ENCODE peak calls at places on chromosomes 2 and 18, in six cellular contexts. L is vagina, W is K562, T is hepatocyte, K is RWPE1, Y is WERI-Rb-1. N is an unnamed sample.

GRCh38 chr2:47501374-47502200 is 98.6 kb downstream of the MSH2 start:
- DNase-seq in L (no peak), W (no peak), T (no peak), K (peak; percentile 15), Y (no peak), N (no peak)

GRCh38 chr2:235605306-235605998 is 111.6 kb downstream of the AGAP1 start:
- DNase-seq in L (peak; percentile 98), W (peak; percentile 10), T (peak; percentile 83), K (peak; percentile 84), Y (no peak), N (no peak)

GRCh38 chr2:11542275-11542819 is 8.5 kb downstream of the GREB1 start:
- DNase-seq in L (peak; percentile 79), W (no peak), T (no peak), K (no peak), Y (no peak), N (no peak)

GRCh38 chr18:76684265-76684664 is 138.1 kb upstream of the ZNF236 start:
- DNase-seq in L (no peak), W (no peak), T (no peak), K (no peak), Y (no peak), N (no peak)

GRCh38 chr2:223591596-223591995 is 10.6 kb downstream of the SCG2 start:
- DNase-seq in L (no peak), W (no peak), T (no peak), K (no peak), Y (no peak), N (no peak)

GRCh38 chr2:71042287-71042686 is 26.2 kb upstream of the NAGK start:
- DNase-seq in L (no peak), W (no peak), T (no peak), K (no peak), Y (no peak), N (no peak)

GRCh38 chr2:172330060-172330671 is 97.2 kb upstream of the ITGA6 start:
- DNase-seq in L (no peak), W (no peak), T (peak; percentile 22), K (no peak), Y (no peak), N (no peak)

GRCh38 chr2:85018049-85018447 is 47.1 kb downstream of the KCMF1 start:
- DNase-seq in L (no peak), W (no peak), T (no peak), K (no peak), Y (no peak), N (no peak)

GRCh38 chr2:15591373-15591691 is 336 bp upstream of the DDX1 start:
- DNase-seq in L (no peak), W (no peak), T (no peak), K (no peak), Y (no peak), N (no peak)

GRCh38 chr2:18244840-18245239 is 315.6 kb downstream of the RDH14 start:
- DNase-seq in L (no peak), W (no peak), T (no peak), K (no peak), Y (peak; percentile 85), N (no peak)

GRCh38 chr18:35379421-35379820 is 2.3 kb upstream of the ZNF396 start:
- DNase-seq in L (no peak), W (no peak), T (no peak), K (no peak), Y (no peak), N (no peak)

GRCh38 chr2:19261061-19261460 is 97.4 kb downstream of the OSR1 start:
- DNase-seq in L (no peak), W (no peak), T (no peak), K (no peak), Y (no peak), N (no peak)

GRCh38 chr2:141899740-141900139 is 231.1 kb downstream of the LRP1B start:
- DNase-seq in L (no peak), W (no peak), T (peak; percentile 25), K (no peak), Y (no peak), N (no peak)

GRCh38 chr18:45324489-45325111 is 290.7 kb upstream of the SLC14A2 start:
- DNase-seq in L (peak; percentile 97), W (no peak), T (peak; percentile 46), K (peak; percentile 22), Y (no peak), N (no peak)

GRCh38 chr2:11750422-11750821 is 4.0 kb downstream of the LPIN1 start:
- DNase-seq in L (no peak), W (no peak), T (no peak), K (peak; percentile 26), Y (no peak), N (peak; percentile 97)

GRCh38 chr2:100381240-100381639 is 36.2 kb downstream of the CHST10 start:
- DNase-seq in L (peak; percentile 86), W (peak; percentile 90), T (peak; percentile 88), K (peak; percentile 48), Y (peak; percentile 82), N (peak; percentile 64)

GRCh38 chr2:144996225-144996795 is 476.4 kb upstream of the ZEB2 start:
- DNase-seq in L (no peak), W (no peak), T (no peak), K (peak; percentile 19), Y (no peak), N (no peak)

GRCh38 chr18:9055185-9055584 is 47.3 kb upstream of the NDUFV2 start:
- DNase-seq in L (no peak), W (peak; percentile 55), T (no peak), K (peak; percentile 80), Y (no peak), N (peak; percentile 39)

GRCh38 chr2:67338601-67339233 is 58.4 kb upstream of the ETAA1 start:
- DNase-seq in L (no peak), W (no peak), T (no peak), K (no peak), Y (no peak), N (no peak)

GRCh38 chr18:49168970-49169619 is 218.3 kb upstream of the SMAD7 start:
- DNase-seq in L (no peak), W (no peak), T (peak; percentile 30), K (no peak), Y (no peak), N (peak; percentile 63)

GRCh38 chr2:23273786-23274185 is 111.2 kb upstream of the KLHL29 start:
- DNase-seq in L (no peak), W (no peak), T (no peak), K (peak; percentile 34), Y (no peak), N (no peak)

GRCh38 chr18:52087140-52087539 is 252.9 kb upstream of the DCC start:
- DNase-seq in L (no peak), W (no peak), T (no peak), K (no peak), Y (no peak), N (no peak)

GRCh38 chr2:104702026-104702425 is 151.9 kb upstream of the POU3F3 start:
- DNase-seq in L (no peak), W (no peak), T (no peak), K (no peak), Y (no peak), N (no peak)

GRCh38 chr2:233867993-233868532 is at the start of gene MSL3B:
- DNase-seq in L (no peak), W (peak; percentile 76), T (peak; percentile 78), K (peak; percentile 72), Y (no peak), N (peak; percentile 72)

GRCh38 chr2:132623096-132623839 is 46.7 kb downstream of the LYPD1 start:
- DNase-seq in L (no peak), W (no peak), T (no peak), K (no peak), Y (no peak), N (no peak)

GRCh38 chr18:9101730-9102390 is 639 bp upstream of the NDUFV2 start:
- DNase-seq in L (no peak), W (peak; percentile 74), T (peak; percentile 64), K (peak; percentile 38), Y (no peak), N (peak; percentile 25)

GRCh38 chr2:39913648-39914456 is 134.8 kb upstream of the THUMPD2 start:
- DNase-seq in L (no peak), W (peak; percentile 57), T (peak; percentile 69), K (peak; percentile 48), Y (peak; percentile 17), N (peak; percentile 67)

GRCh38 chr18:57772387-57772799 is 30.7 kb downstream of the ATP8B1 start:
- DNase-seq in L (no peak), W (no peak), T (peak; percentile 66), K (no peak), Y (no peak), N (no peak)

GRCh38 chr2:241150660-241151530 is 628 bp downstream of the PPP1R7 start:
- DNase-seq in L (no peak), W (no peak), T (no peak), K (no peak), Y (no peak), N (peak; percentile 7)

GRCh38 chr2:219274392-219274921 is 4.7 kb upstream of the DNAJB2 start:
- DNase-seq in L (no peak), W (no peak), T (peak; percentile 77), K (peak; percentile 79), Y (no peak), N (no peak)

GRCh38 chr2:86052676-86053075 is 53.0 kb downstream of the POLR1A start:
- DNase-seq in L (no peak), W (no peak), T (no peak), K (no peak), Y (no peak), N (no peak)

DNA sequence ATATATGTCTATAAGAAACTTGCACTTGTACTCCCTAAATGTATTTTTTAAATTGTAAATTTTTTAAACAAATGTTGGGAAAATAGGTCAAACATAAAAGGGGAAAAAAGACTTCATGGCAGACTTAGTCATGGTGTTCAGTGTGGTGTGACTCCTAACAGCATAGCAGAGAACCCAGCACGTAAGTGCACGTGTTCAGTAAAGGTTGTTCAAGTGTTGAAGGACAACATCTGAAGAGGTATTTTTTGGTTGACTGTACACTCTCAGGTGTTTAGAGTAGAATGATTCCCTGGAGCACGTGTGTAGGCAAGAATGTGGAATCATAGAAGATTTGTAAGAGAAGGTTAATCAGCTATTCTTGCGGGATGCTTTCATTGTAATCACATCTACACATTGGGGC is 106.7 kb downstream of the CRIM1 start:
- DNase-seq in L (no peak), W (no peak), T (no peak), K (no peak), Y (no peak), N (no peak)
- H3K27ac ChIP-seq in L (peak overlapping the region; percentile 53), W (no peak overlapping the region), T (peak overlapping the region; percentile 84), K (no peak overlapping the region), Y (no peak overlapping the region), N (no peak overlapping the region)

DNA sequence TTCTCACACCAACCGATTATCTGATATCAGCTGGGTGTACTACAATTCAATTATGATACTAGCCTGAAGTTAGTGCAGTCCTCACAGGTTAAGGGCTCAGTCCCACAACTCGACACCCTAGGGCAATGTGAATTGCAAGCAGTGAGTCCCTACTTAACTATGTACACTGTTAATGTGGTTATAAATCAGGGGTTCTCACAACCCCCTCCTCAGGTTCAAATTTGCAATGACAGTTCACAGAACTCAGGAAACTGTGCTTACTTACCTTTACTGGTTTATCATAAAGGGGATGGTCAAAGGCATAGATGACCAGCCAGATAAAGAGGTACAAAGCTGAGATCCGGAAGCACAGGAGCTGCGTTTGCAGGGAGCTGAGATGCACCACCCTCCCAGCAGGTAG is 1379.1 kb upstream of the CDH2 start:
- DNase-seq in L (no peak), W (no peak), T (no peak), K (no peak), Y (no peak), N (no peak)
- TF ChIP-seq CTCF in L (no peak), W (no peak), T (no peak), K (no peak), Y (no peak), N (no peak)

GRCh38 chr2:135586148-135586547 is 54.9 kb downstream of the R3HDM1 start:
- DNase-seq in L (no peak), W (no peak), T (no peak), K (no peak), Y (no peak), N (no peak)
- H3K27ac ChIP-seq in L (no peak overlapping the region), W (no peak overlapping the region), T (no peak overlapping the region), K (no peak overlapping the region), Y (no peak overlapping the region), N (no peak overlapping the region)

GRCh38 chr2:2291500-2292260 is 39.4 kb downstream of the MYT1L start:
- DNase-seq in L (no peak), W (no peak), T (peak; percentile 55), K (no peak), Y (peak; percentile 62), N (no peak)
- TF ChIP-seq CTCF in L (peak; percentile 23), W (peak; percentile 20), T (peak; percentile 56), K (no peak), Y (peak; percentile 85), N (no peak)